ENCODE peak calls at places on chromosomes 1 and 21, in five cellular contexts. One of them, this sample, is unnamed.

GRCh38 chr1:6794164-6794563 is 8.9 kb downstream of the CAMTA1 start:
- DNase-seq in GM03348: peak
- DNase-seq in pulmonary artery endothelial cell: no peak
- DNase-seq in left cardiac atrium: no peak
- DNase-seq in HTR-8/SVneo: no peak
- DNase-seq in this sample: no peak

GRCh38 chr21:26070822-26071425 is 99.6 kb downstream of the APP start:
- DNase-seq in GM03348: peak
- DNase-seq in HTR-8/SVneo: no peak
- DNase-seq in left cardiac atrium: no peak
- DNase-seq in pulmonary artery endothelial cell: no peak
- DNase-seq in this sample: no peak

GRCh38 chr1:53557369-53557768 is 98.2 kb downstream of the DMRTB1 start:
- DNase-seq in HTR-8/SVneo: no peak
- DNase-seq in left cardiac atrium: no peak
- DNase-seq in pulmonary artery endothelial cell: no peak
- DNase-seq in GM03348: no peak
- DNase-seq in this sample: no peak

GRCh38 chr1:241083285-241083684 is 273.7 kb downstream of the RGS7 start:
- DNase-seq in pulmonary artery endothelial cell: no peak
- DNase-seq in HTR-8/SVneo: no peak
- DNase-seq in GM03348: no peak
- DNase-seq in left cardiac atrium: no peak
- DNase-seq in this sample: no peak

GRCh38 chr21:18249542-18250152 is 5.0 kb downstream of the CHODL start:
- DNase-seq in pulmonary artery endothelial cell: no peak
- DNase-seq in HTR-8/SVneo: no peak
- DNase-seq in GM03348: no peak
- DNase-seq in left cardiac atrium: no peak
- DNase-seq in this sample: no peak

GRCh38 chr1:22509815-22510214 is 53.5 kb upstream of the EPHA8 start:
- DNase-seq in pulmonary artery endothelial cell: no peak
- DNase-seq in HTR-8/SVneo: no peak
- DNase-seq in GM03348: no peak
- DNase-seq in left cardiac atrium: no peak
- DNase-seq in this sample: no peak

GRCh38 chr21:44929242-44929798 is 8.6 kb upstream of the ITGB2 start:
- DNase-seq in HTR-8/SVneo: no peak
- DNase-seq in pulmonary artery endothelial cell: no peak
- DNase-seq in left cardiac atrium: no peak
- DNase-seq in GM03348: no peak
- DNase-seq in this sample: no peak

GRCh38 chr1:206706298-206706791 is 21.6 kb downstream of the MAPKAPK2 start:
- DNase-seq in pulmonary artery endothelial cell: no peak
- DNase-seq in HTR-8/SVneo: no peak
- DNase-seq in left cardiac atrium: peak
- DNase-seq in GM03348: peak
- DNase-seq in this sample: peak

GRCh38 chr1:203597386-203598040 is 29.1 kb upstream of the ATP2B4 start:
- DNase-seq in pulmonary artery endothelial cell: no peak
- DNase-seq in GM03348: peak
- DNase-seq in HTR-8/SVneo: no peak
- DNase-seq in left cardiac atrium: peak
- DNase-seq in this sample: no peak

GRCh38 chr1:183569801-183570200 is 20.5 kb downstream of the NCF2 start:
- DNase-seq in pulmonary artery endothelial cell: no peak
- DNase-seq in GM03348: no peak
- DNase-seq in HTR-8/SVneo: no peak
- DNase-seq in left cardiac atrium: no peak
- DNase-seq in this sample: no peak

GRCh38 chr1:88451856-88452255 is 232.2 kb upstream of the PKN2 start:
- DNase-seq in GM03348: no peak
- DNase-seq in HTR-8/SVneo: no peak
- DNase-seq in pulmonary artery endothelial cell: no peak
- DNase-seq in left cardiac atrium: no peak
- DNase-seq in this sample: no peak

GRCh38 chr1:66489146-66489545 is 44.8 kb upstream of the SGIP1 start:
- DNase-seq in pulmonary artery endothelial cell: no peak
- DNase-seq in HTR-8/SVneo: no peak
- DNase-seq in GM03348: peak
- DNase-seq in left cardiac atrium: no peak
- DNase-seq in this sample: no peak

GRCh38 chr1:212179394-212180076 is 105.7 kb upstream of the PPP2R5A start:
- DNase-seq in pulmonary artery endothelial cell: no peak
- DNase-seq in left cardiac atrium: no peak
- DNase-seq in HTR-8/SVneo: peak
- DNase-seq in GM03348: peak
- DNase-seq in this sample: peak

GRCh38 chr21:26127918-26128317 is 42.7 kb downstream of the APP start:
- DNase-seq in left cardiac atrium: peak
- DNase-seq in HTR-8/SVneo: no peak
- DNase-seq in GM03348: peak
- DNase-seq in pulmonary artery endothelial cell: peak
- DNase-seq in this sample: no peak

GRCh38 chr1:30777906-30778155 is 20.3 kb upstream of the LAPTM5 start:
- DNase-seq in pulmonary artery endothelial cell: no peak
- DNase-seq in left cardiac atrium: no peak
- DNase-seq in HTR-8/SVneo: no peak
- DNase-seq in GM03348: no peak
- DNase-seq in this sample: no peak

GRCh38 chr1:159916240-159917051 is 8.9 kb downstream of the TAGLN2 start:
- DNase-seq in pulmonary artery endothelial cell: peak
- DNase-seq in left cardiac atrium: peak
- DNase-seq in GM03348: peak
- DNase-seq in HTR-8/SVneo: peak
- DNase-seq in this sample: peak

GRCh38 chr1:224300346-224300745 is 29.6 kb downstream of the NVL start:
- DNase-seq in left cardiac atrium: no peak
- DNase-seq in pulmonary artery endothelial cell: peak
- DNase-seq in GM03348: peak
- DNase-seq in HTR-8/SVneo: peak
- DNase-seq in this sample: peak

GRCh38 chr1:159015440-159015909 is 5.8 kb downstream of the IFI16 start:
- DNase-seq in GM03348: peak
- DNase-seq in pulmonary artery endothelial cell: peak
- DNase-seq in left cardiac atrium: peak
- DNase-seq in HTR-8/SVneo: peak
- DNase-seq in this sample: peak

GRCh38 chr1:100921110-100921706 is 25.3 kb downstream of the SLC30A7 start:
- DNase-seq in left cardiac atrium: no peak
- DNase-seq in HTR-8/SVneo: no peak
- DNase-seq in GM03348: peak
- DNase-seq in pulmonary artery endothelial cell: no peak
- DNase-seq in this sample: peak

GRCh38 chr1:59568158-59568935 is 246.4 kb upstream of the HOOK1 start:
- DNase-seq in HTR-8/SVneo: peak
- DNase-seq in left cardiac atrium: no peak
- DNase-seq in GM03348: no peak
- DNase-seq in pulmonary artery endothelial cell: no peak
- DNase-seq in this sample: no peak

GRCh38 chr1:54781023-54781723 is 16.9 kb upstream of the PARS2 start:
- DNase-seq in HTR-8/SVneo: no peak
- DNase-seq in left cardiac atrium: no peak
- DNase-seq in GM03348: no peak
- DNase-seq in pulmonary artery endothelial cell: no peak
- DNase-seq in this sample: no peak

GRCh38 chr1:117010310-117010969 is 8.9 kb downstream of the CD101 start:
- DNase-seq in pulmonary artery endothelial cell: no peak
- DNase-seq in HTR-8/SVneo: no peak
- DNase-seq in left cardiac atrium: no peak
- DNase-seq in GM03348: no peak
- DNase-seq in this sample: no peak

GRCh38 chr1:187264995-187265602 is 436.4 kb downstream of the PLA2G4A start:
- DNase-seq in pulmonary artery endothelial cell: no peak
- DNase-seq in HTR-8/SVneo: peak
- DNase-seq in left cardiac atrium: peak
- DNase-seq in GM03348: no peak
- DNase-seq in this sample: peak

GRCh38 chr21:35090403-35090802 is 41.3 kb upstream of the RUNX1 start:
- DNase-seq in pulmonary artery endothelial cell: no peak
- DNase-seq in left cardiac atrium: no peak
- DNase-seq in HTR-8/SVneo: no peak
- DNase-seq in GM03348: no peak
- DNase-seq in this sample: no peak

GRCh38 chr1:213679153-213679552 is 308.6 kb upstream of the PROX1 start:
- DNase-seq in GM03348: no peak
- DNase-seq in pulmonary artery endothelial cell: no peak
- DNase-seq in left cardiac atrium: no peak
- DNase-seq in HTR-8/SVneo: no peak
- DNase-seq in this sample: no peak

GRCh38 chr1:2528966-2529750 is 905 bp downstream of the HES5 start:
- DNase-seq in HTR-8/SVneo: no peak
- DNase-seq in GM03348: peak
- DNase-seq in pulmonary artery endothelial cell: no peak
- DNase-seq in left cardiac atrium: no peak
- DNase-seq in this sample: no peak

GRCh38 chr21:42218836-42219605 is at the start of gene ABCG1:
- DNase-seq in pulmonary artery endothelial cell: no peak
- DNase-seq in left cardiac atrium: peak
- DNase-seq in HTR-8/SVneo: no peak
- DNase-seq in GM03348: peak
- DNase-seq in this sample: no peak

GRCh38 chr1:18230840-18231239 is 123.2 kb downstream of the IGSF21 start:
- DNase-seq in GM03348: no peak
- DNase-seq in HTR-8/SVneo: no peak
- DNase-seq in pulmonary artery endothelial cell: no peak
- DNase-seq in left cardiac atrium: no peak
- DNase-seq in this sample: no peak

GRCh38 chr1:162625624-162626023 is 6.6 kb upstream of the DDR2 start:
- DNase-seq in HTR-8/SVneo: no peak
- DNase-seq in left cardiac atrium: no peak
- DNase-seq in GM03348: no peak
- DNase-seq in pulmonary artery endothelial cell: no peak
- DNase-seq in this sample: no peak

GRCh38 chr1:51417496-51418383 is 87.4 kb upstream of the TTC39A start:
- DNase-seq in left cardiac atrium: no peak
- DNase-seq in HTR-8/SVneo: no peak
- DNase-seq in pulmonary artery endothelial cell: no peak
- DNase-seq in GM03348: peak
- DNase-seq in this sample: peak

GRCh38 chr1:206606867-206607266 is 5.4 kb downstream of the EIF2D start:
- DNase-seq in pulmonary artery endothelial cell: no peak
- DNase-seq in left cardiac atrium: no peak
- DNase-seq in HTR-8/SVneo: no peak
- DNase-seq in GM03348: no peak
- DNase-seq in this sample: no peak

GRCh38 chr1:228152918-228153258 is 3.2 kb downstream of the GJC2 start:
- DNase-seq in left cardiac atrium: peak
- DNase-seq in pulmonary artery endothelial cell: no peak
- DNase-seq in GM03348: no peak
- DNase-seq in HTR-8/SVneo: no peak
- DNase-seq in this sample: no peak

GRCh38 chr1:147541672-147542548 is 609 bp downstream of the BCL9 start:
- DNase-seq in left cardiac atrium: peak
- DNase-seq in GM03348: peak
- DNase-seq in pulmonary artery endothelial cell: no peak
- DNase-seq in HTR-8/SVneo: peak
- DNase-seq in this sample: peak

GRCh38 chr1:44776749-44777068 is 1.4 kb downstream of the RPS8 start:
- DNase-seq in pulmonary artery endothelial cell: no peak
- DNase-seq in GM03348: no peak
- DNase-seq in HTR-8/SVneo: no peak
- DNase-seq in left cardiac atrium: no peak
- DNase-seq in this sample: no peak

GRCh38 chr21:27423073-27423472 is 456.2 kb upstream of the ADAMTS5 start:
- DNase-seq in pulmonary artery endothelial cell: no peak
- DNase-seq in GM03348: peak
- DNase-seq in HTR-8/SVneo: peak
- DNase-seq in left cardiac atrium: peak
- DNase-seq in this sample: peak

GRCh38 chr1:19123837-19124236 is 86.2 kb downstream of the UBR4 start:
- DNase-seq in left cardiac atrium: no peak
- DNase-seq in HTR-8/SVneo: no peak
- DNase-seq in GM03348: no peak
- DNase-seq in pulmonary artery endothelial cell: no peak
- DNase-seq in this sample: no peak

GRCh38 chr1:24472527-24473251 is 29.9 kb upstream of the RCAN3 start:
- DNase-seq in GM03348: no peak
- DNase-seq in pulmonary artery endothelial cell: no peak
- DNase-seq in left cardiac atrium: no peak
- DNase-seq in HTR-8/SVneo: no peak
- DNase-seq in this sample: no peak

GRCh38 chr1:37449936-37450335 is 24.4 kb upstream of the ZC3H12A start:
- DNase-seq in GM03348: no peak
- DNase-seq in pulmonary artery endothelial cell: no peak
- DNase-seq in left cardiac atrium: no peak
- DNase-seq in HTR-8/SVneo: no peak
- DNase-seq in this sample: no peak